ENCODE peak calls at places on chromosomes 11 and 22, in ten cellular contexts. P, F, R, Q, E, W, M, G, X and K are unnamed samples.
A peak's percentile ranks its signal among the peaks of the same experiment; 100 is the strongest.

GRCh38 chr11:73192272-73192671 is 25.8 kb upstream of the P2RY2 start:
- DNase-seq in E (no peak), X (no peak), G (peak; percentile 25), M (no peak), Q (no peak), F (peak; percentile 99), P (no peak), W (no peak), R (peak; percentile 18), K (peak; percentile 92)

GRCh38 chr22:30566125-30566524 is 8.3 kb downstream of the GAL3ST1 start:
- DNase-seq in Q (no peak), F (no peak), P (no peak), R (no peak), X (no peak), E (no peak), W (no peak), G (no peak), M (no peak), K (no peak)

GRCh38 chr11:119488256-119488995 is 65.5 kb upstream of the THY1 start:
- DNase-seq in X (no peak), R (no peak), M (no peak), G (no peak), Q (no peak), W (no peak), F (no peak), P (no peak), E (no peak), K (no peak)

GRCh38 chr11:133619397-133619796 is 87.1 kb upstream of the OPCML start:
- DNase-seq in Q (no peak), W (no peak), M (no peak), G (no peak), F (no peak), X (no peak), E (no peak), P (no peak), R (no peak), K (no peak)

GRCh38 chr11:111177037-111177988 is 68.2 kb upstream of the POU2AF2 start:
- DNase-seq in Q (no peak), E (no peak), W (no peak), F (no peak), M (no peak), G (no peak), P (no peak), X (no peak), R (no peak), K (no peak)

GRCh38 chr22:29855611-29856181 is 17.6 kb upstream of the ASCC2 start:
- DNase-seq in F (no peak), E (no peak), R (no peak), P (no peak), G (peak; percentile 82), X (no peak), Q (no peak), W (no peak), M (no peak), K (no peak)

GRCh38 chr11:59943996-59944395 is 5.8 kb downstream of the OOSP1 start:
- DNase-seq in X (no peak), Q (no peak), R (no peak), M (no peak), P (no peak), F (no peak), W (no peak), G (no peak), E (no peak), K (no peak)

GRCh38 chr22:26845016-26845728 is 187.8 kb downstream of the MIAT start:
- DNase-seq in E (peak; percentile 17), M (no peak), Q (no peak), W (no peak), P (no peak), R (no peak), G (no peak), F (no peak), X (no peak), K (no peak)

GRCh38 chr11:59216654-59217640 is 4.2 kb upstream of the MPEG1 start:
- DNase-seq in R (peak; percentile 42), F (peak; percentile 81), P (no peak), G (no peak), E (peak; percentile 25), W (no peak), X (no peak), M (no peak), Q (no peak), K (peak; percentile 75)

GRCh38 chr11:66904055-66904454 is 47.2 kb downstream of the LRFN4 start:
- DNase-seq in G (no peak), P (no peak), E (no peak), X (no peak), Q (no peak), M (no peak), R (no peak), W (no peak), F (peak; percentile 64), K (no peak)

GRCh38 chr11:5380740-5381342 is 2.8 kb upstream of the OR51M1 start:
- DNase-seq in P (no peak), E (peak; percentile 82), Q (peak; percentile 37), R (peak; percentile 76), G (no peak), F (peak; percentile 58), M (no peak), W (peak; percentile 72), X (no peak), K (peak; percentile 8)